ENCODE peak calls at places on chromosomes 16 and 17, in six cellular contexts. S is prostate gland, P is right lobe of liver, D is H9, B is colonic mucosa, Y is uterus. O is an unnamed sample. For H3K4me1, the result is how much of the 10 kb centered on the place peaks cover.

GRCh38 chr17:80667462-80668277 is 123.0 kb downstream of the RPTOR start:
- DNase-seq in S (no peak), P (no peak), D (no peak), B (no peak), Y (no peak), O (no peak)

GRCh38 chr17:27345141-27345904 is 51.4 kb downstream of the WSB1 start:
- DNase-seq in S (peak), P (no peak), D (peak), B (no peak), Y (no peak), O (no peak)

GRCh38 chr17:14317383-14317782 is 16.5 kb downstream of the HS3ST3B1 start:
- DNase-seq in S (no peak), P (no peak), D (peak), B (no peak), Y (no peak), O (no peak)

GRCh38 chr16:83031524-83031923 is 404.8 kb downstream of the CDH13 start:
- DNase-seq in S (no peak), P (no peak), D (no peak), B (no peak), Y (no peak), O (no peak)

GRCh38 chr17:77770331-77771105 is 188.0 kb upstream of the TNRC6C start:
- DNase-seq in S (no peak), P (no peak), D (no peak), B (no peak), Y (no peak), O (no peak)

GRCh38 chr17:77382356-77382911 is 241.7 kb downstream of the SEC14L1 start:
- DNase-seq in S (no peak), P (no peak), D (peak), B (no peak), Y (no peak), O (peak)

GRCh38 chr16:75591001-75591852 is 25.0 kb downstream of the GABARAPL2 start:
- DNase-seq in S (peak), P (no peak), D (no peak), B (peak), Y (peak), O (no peak)

GRCh38 chr17:27558341-27558740 is 72.6 kb upstream of the LGALS9 start:
- DNase-seq in S (no peak), P (no peak), D (no peak), B (no peak), Y (no peak), O (no peak)

GRCh38 chr17:11077673-11078072 is 163.3 kb upstream of the SHISA6 start:
- DNase-seq in S (no peak), P (no peak), D (no peak), B (no peak), Y (no peak), O (no peak)

GRCh38 chr16:78105517-78105916 is 6.1 kb downstream of the WWOX start:
- DNase-seq in S (peak), P (no peak), D (no peak), B (no peak), Y (no peak), O (no peak)

GRCh38 chr17:75367312-75367711 is 38.2 kb downstream of the GRB2 start:
- DNase-seq in S (no peak), P (no peak), D (no peak), B (no peak), Y (no peak), O (peak)

GRCh38 chr17:4788807-4789700 is at the start of gene GLTPD2:
- DNase-seq in S (no peak), P (peak), D (peak), B (no peak), Y (no peak), O (no peak)

GRCh38 chr16:69481901-69482341 is 57.5 kb downstream of the CYB5B start:
- DNase-seq in S (peak), P (peak), D (peak), B (peak), Y (peak), O (peak)

GRCh38 chr16:67158637-67159600 is 790 bp downstream of the TRADD start:
- DNase-seq in S (no peak), P (peak), D (peak), B (peak), Y (no peak), O (no peak)

GRCh38 chr17:69575346-69575761 is 160.9 kb downstream of the MAP2K6 start:
- DNase-seq in S (no peak), P (no peak), D (no peak), B (no peak), Y (no peak), O (no peak)

GRCh38 chr16:67255553-67256030 is 6.8 kb downstream of the SLC9A5 start:
- DNase-seq in S (no peak), P (no peak), D (no peak), B (no peak), Y (no peak), O (no peak)

GRCh38 chr17:35569405-35569804 is 8.8 kb upstream of the SLFN14 start:
- DNase-seq in S (no peak), P (no peak), D (no peak), B (no peak), Y (no peak), O (no peak)

GRCh38 chr16:47732806-47733150 is 271.6 kb downstream of the PHKB start:
- DNase-seq in S (no peak), P (no peak), D (peak), B (no peak), Y (no peak), O (peak)

GRCh38 chr17:9436629-9437028 is 139.0 kb downstream of the STX8 start:
- DNase-seq in S (no peak), P (no peak), D (no peak), B (no peak), Y (no peak), O (no peak)

GRCh38 chr16:27402964-27403600 is 1.1 kb downstream of the IL21R start:
- DNase-seq in S (no peak), P (no peak), D (no peak), B (no peak), Y (no peak), O (no peak)

GRCh38 chr17:74757502-74757901 is 9.1 kb downstream of the NHERF1 start:
- DNase-seq in S (peak), P (no peak), D (no peak), B (no peak), Y (no peak), O (no peak)

GRCh38 chr16:75250089-75250808 is 1.2 kb downstream of the BCAR1 start:
- DNase-seq in S (peak), P (peak), D (no peak), B (peak), Y (no peak), O (no peak)

GRCh38 chr17:64679710-64680216 is 17.7 kb upstream of the SMURF2 start:
- DNase-seq in S (no peak), P (no peak), D (no peak), B (no peak), Y (no peak), O (peak)

GRCh38 chr17:59470624-59471297 is 94.6 kb upstream of the DHX40 start:
- DNase-seq in S (no peak), P (no peak), D (no peak), B (no peak), Y (no peak), O (no peak)

GRCh38 chr17:28470266-28471126 is 2.9 kb upstream of the SLC13A2 start:
- DNase-seq in S (no peak), P (no peak), D (no peak), B (peak), Y (no peak), O (no peak)

GRCh38 chr16:2689968-2690830 is 7.9 kb downstream of the KCTD5 start:
- DNase-seq in S (no peak), P (no peak), D (no peak), B (no peak), Y (no peak), O (no peak)

GRCh38 chr17:16975266-16975651 is 3.3 kb upstream of the TNFRSF13B start:
- DNase-seq in S (no peak), P (no peak), D (no peak), B (no peak), Y (no peak), O (no peak)
- H3K4me1 ChIP-seq in S (under half), P (under half), D (under half), B (under half), Y (under half), O (under half)

GRCh38 chr17:49632201-49632600 is 45.7 kb downstream of the SPOP start:
- DNase-seq in S (no peak), P (no peak), D (no peak), B (no peak), Y (no peak), O (no peak)
- H3K27ac ChIP-seq in S (no peak), P (no peak), D (no peak), B (no peak), Y (no peak), O (no peak)

GRCh38 chr17:41777157-41777578 is 9.3 kb downstream of the JUP start:
- DNase-seq in S (no peak), P (no peak), D (peak), B (no peak), Y (peak), O (no peak)

GRCh38 chr17:41781404-41782110 is 5.0 kb downstream of the JUP start:
- DNase-seq in S (no peak), P (no peak), D (no peak), B (no peak), Y (no peak), O (no peak)

GRCh38 chr17:41775394-41776226 is 10.9 kb downstream of the JUP start:
- DNase-seq in S (no peak), P (no peak), D (peak), B (peak), Y (no peak), O (peak)

GRCh38 chr17:41779954-41780353 is 6.6 kb downstream of the JUP start:
- DNase-seq in S (no peak), P (no peak), D (no peak), B (no peak), Y (no peak), O (no peak)

DNA sequence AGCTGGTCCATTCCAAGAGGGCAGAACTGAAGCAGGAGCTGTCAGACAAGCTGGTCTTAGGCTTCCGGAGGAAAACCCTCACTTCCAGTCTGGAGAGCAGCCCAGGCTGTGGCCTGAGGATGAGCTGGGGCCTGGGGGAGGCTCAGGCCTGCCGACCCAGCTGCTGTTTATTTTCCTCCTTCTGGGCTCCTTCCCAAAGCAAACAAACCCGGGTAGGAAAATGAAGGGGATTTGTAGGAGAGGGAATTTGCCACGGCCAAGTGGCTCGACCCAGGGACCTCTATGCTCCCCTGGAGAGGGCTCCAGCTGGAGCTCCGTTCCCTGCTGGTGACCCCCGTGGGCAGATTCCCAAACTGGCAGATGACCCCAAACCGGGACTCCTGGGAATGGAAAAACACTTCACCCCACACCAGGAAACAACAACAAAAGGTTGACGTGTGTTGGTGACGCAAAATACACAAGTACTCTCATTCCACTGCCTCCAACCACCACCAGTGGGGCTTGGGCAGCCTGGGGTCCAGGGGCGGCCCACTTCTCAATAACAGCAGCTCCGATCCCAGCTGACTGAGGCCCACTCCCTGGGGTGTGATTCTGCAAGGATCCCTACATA is 8.8 kb downstream of the JUP start:
- DNase-seq in S (peak), P (peak), D (no peak), B (peak), Y (peak), O (no peak)
- TF ChIP-seq CTCF in S (no peak), P (no peak), D (no peak), B (no peak), Y (peak), O (no peak)

DNA sequence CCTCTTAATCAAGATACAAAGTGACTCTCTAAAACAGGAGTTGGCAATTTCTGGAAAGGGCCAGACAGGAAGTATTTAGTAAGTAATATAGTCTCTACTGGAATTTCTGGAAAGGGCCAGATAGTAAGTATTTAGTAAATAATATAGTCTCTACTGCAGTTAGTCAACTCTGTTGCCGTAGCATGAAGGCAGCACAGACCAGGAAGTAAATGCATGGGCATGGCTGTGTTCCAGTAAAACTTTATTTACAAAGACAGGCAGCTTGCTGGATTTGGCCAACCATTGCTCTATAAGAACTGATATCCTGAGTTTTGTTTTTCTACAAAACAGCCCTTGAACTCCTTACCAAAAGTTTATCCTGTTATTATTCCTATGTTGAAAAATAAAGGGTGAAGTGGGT is 16.9 kb downstream of the LDAF1 start:
- DNase-seq in S (peak), P (no peak), D (no peak), B (peak), Y (no peak), O (no peak)
- H3K4me1 ChIP-seq in S (under half), P (under half), D (under half), B (under half), Y (under half), O (under half)

GRCh38 chr16:54400261-54400660 is 113.7 kb upstream of the IRX3 start:
- DNase-seq in S (no peak), P (no peak), D (no peak), B (no peak), Y (no peak), O (no peak)
- H3K27ac ChIP-seq in S (no peak), P (no peak), D (no peak), B (no peak), Y (no peak), O (no peak)

O was measured in foreskin keratinocyte.